ENCODE peak calls at places on chromosome 9, in eight cellular contexts. F, I, X, J, R, Y, W and T are unnamed samples.

GRCh38 chr9:38181866-38182265 is 112.8 kb upstream of the SHB start:
- DNase-seq in J (no peak), Y (no peak), I (no peak), R (no peak), F (no peak), X (no peak), W (no peak), T (no peak)

GRCh38 chr9:89743216-89743575 is 138.4 kb downstream of the GADD45G start:
- DNase-seq in F (no peak), I (no peak), R (no peak), W (no peak), Y (no peak), J (no peak), X (peak), T (no peak)

GRCh38 chr9:124345751-124346281 is 69.4 kb downstream of the PSMB7 start:
- DNase-seq in Y (no peak), F (no peak), R (no peak), J (no peak), I (no peak), X (no peak), W (no peak), T (no peak)

GRCh38 chr9:89365532-89365912 is 47.2 kb downstream of the SECISBP2 start:
- DNase-seq in J (no peak), I (no peak), X (no peak), F (no peak), W (no peak), Y (no peak), R (no peak), T (no peak)

GRCh38 chr9:125633116-125633743 is 73.8 kb downstream of the MAPKAP1 start:
- DNase-seq in J (no peak), R (no peak), I (no peak), W (no peak), F (no peak), Y (no peak), X (no peak), T (peak)

GRCh38 chr9:73269430-73270101 is 117.9 kb downstream of the ANXA1 start:
- DNase-seq in Y (peak), R (no peak), X (no peak), W (no peak), F (no peak), J (no peak), I (no peak), T (peak)

GRCh38 chr9:116154976-116155699 is 1.5 kb downstream of the PAPPA start:
- DNase-seq in F (no peak), X (no peak), I (no peak), J (no peak), W (no peak), Y (no peak), R (peak), T (peak)

GRCh38 chr9:134229466-134230091 is 65.2 kb upstream of the RNU6ATAC start:
- DNase-seq in R (no peak), I (no peak), X (no peak), J (no peak), F (no peak), W (no peak), Y (no peak), T (no peak)

GRCh38 chr9:137945581-137945980 is 68.0 kb downstream of the CACNA1B start:
- DNase-seq in W (no peak), R (no peak), Y (no peak), I (no peak), F (no peak), J (no peak), X (no peak), T (no peak)

GRCh38 chr9:86907346-86907745 is 40.0 kb downstream of the GAS1 start:
- DNase-seq in R (no peak), I (no peak), Y (no peak), W (no peak), X (no peak), J (no peak), F (no peak), T (no peak)

GRCh38 chr9:125888220-125888619 is 141.0 kb downstream of the PBX3 start:
- DNase-seq in X (no peak), Y (no peak), W (no peak), R (no peak), J (no peak), F (no peak), I (no peak), T (no peak)